ENCODE peak calls at places on chromosome 1, in four cellular contexts. C is effector CD8-positive, alpha-beta T cell; Q is HT-29; S is HuH-7. K is an unnamed sample.

GRCh38 chr1:17409391-17409811 is 30.1 kb downstream of the RCC2 start:
- DNase-seq in C (no peak), Q (no peak), S (no peak), K (no peak)

GRCh38 chr1:30863955-30864604 is 44.5 kb downstream of the SDC3 start:
- DNase-seq in C (no peak), Q (no peak), S (no peak), K (no peak)

GRCh38 chr1:21291184-21291583 is 921 bp upstream of the ECE1 start:
- DNase-seq in C (no peak), Q (no peak), S (no peak), K (no peak)

GRCh38 chr1:228964178-228964819 is 229.0 kb downstream of the RHOU start:
- DNase-seq in C (no peak), Q (no peak), S (peak), K (no peak)

GRCh38 chr1:32801096-32801713 is 16.0 kb downstream of the YARS1 start:
- DNase-seq in C (no peak), Q (no peak), S (no peak), K (no peak)

GRCh38 chr1:35506960-35507901 is 50.0 kb downstream of the KIAA0319L start:
- DNase-seq in C (no peak), Q (peak), S (no peak), K (no peak)

GRCh38 chr1:25958475-25958874 is 39.4 kb downstream of the PAFAH2 start:
- DNase-seq in C (no peak), Q (no peak), S (no peak), K (no peak)

GRCh38 chr1:91585982-91586381 is 85.3 kb downstream of the CDC7 start:
- DNase-seq in C (no peak), Q (no peak), S (no peak), K (no peak)

GRCh38 chr1:200438911-200439310 is 29.1 kb upstream of the ZNF281 start:
- DNase-seq in C (no peak), Q (no peak), S (no peak), K (no peak)

GRCh38 chr1:204130989-204131892 is 20.6 kb downstream of the ETNK2 start:
- DNase-seq in C (no peak), Q (no peak), S (no peak), K (no peak)

GRCh38 chr1:208791458-208791857 is 547.3 kb upstream of the PLXNA2 start:
- DNase-seq in C (no peak), Q (no peak), S (no peak), K (no peak)

GRCh38 chr1:30472009-30472408 is 251.4 kb downstream of the MATN1 start:
- DNase-seq in C (no peak), Q (no peak), S (no peak), K (no peak)

GRCh38 chr1:91830242-91831131 is 55.5 kb downstream of the TGFBR3 start:
- DNase-seq in C (no peak), Q (peak), S (no peak), K (no peak)

GRCh38 chr1:43951021-43951985 is 4.6 kb downstream of the IPO13 start:
- DNase-seq in C (no peak), Q (no peak), S (no peak), K (no peak)

GRCh38 chr1:57966751-57967406 is 543.0 kb upstream of the DAB1 start:
- DNase-seq in C (no peak), Q (peak), S (peak), K (no peak)

GRCh38 chr1:57403201-57403600 is 20.7 kb downstream of the DAB1 start:
- DNase-seq in C (no peak), Q (no peak), S (no peak), K (no peak)

GRCh38 chr1:7554343-7555270 is 216.5 kb upstream of the VAMP3 start:
- DNase-seq in C (no peak), Q (no peak), S (no peak), K (no peak)

GRCh38 chr1:147243228-147243685 is 773 bp downstream of the CHD1L start:
- DNase-seq in C (peak), Q (no peak), S (peak), K (no peak)

GRCh38 chr1:223843934-223844333 is 1.8 kb downstream of the TP53BP2 start:
- DNase-seq in C (no peak), Q (no peak), S (no peak), K (no peak)

GRCh38 chr1:25782608-25783201 is 17.3 kb upstream of the SELENON start:
- DNase-seq in C (no peak), Q (no peak), S (no peak), K (no peak)

GRCh38 chr1:87806377-87807094 is 477.9 kb downstream of the LMO4 start:
- DNase-seq in C (no peak), Q (peak), S (no peak), K (no peak)

K was measured in NCI-H1930.